ENCODE peak calls at places on chromosomes 7 and 10, in nine cellular contexts. O, H, A, B, Z, P, G, D and W are unnamed samples.

GRCh38 chr10:110168601-110169481 is 38.6 kb upstream of the MXI1 start:
- DNase-seq in O (no peak), H (no peak), A (no peak), B (no peak), Z (no peak), P (no peak), G (no peak), D (no peak), W (no peak)

GRCh38 chr10:25966846-25967245 is 32.8 kb downstream of the MYO3A start:
- DNase-seq in O (no peak), H (no peak), A (peak; percentile 43), B (no peak), Z (no peak), P (no peak), G (no peak), D (no peak), W (no peak)

GRCh38 chr7:130490888-130491771 is 755 bp upstream of the MEST start:
- DNase-seq in O (peak; percentile 16), H (no peak), A (peak; percentile 50), B (peak; percentile 54), Z (no peak), P (peak; percentile 62), G (no peak), D (peak; percentile 77), W (no peak)

GRCh38 chr10:80137031-80137712 is 4.6 kb downstream of the PLAC9 start:
- DNase-seq in O (peak; percentile 93), H (no peak), A (no peak), B (no peak), Z (no peak), P (no peak), G (peak; percentile 73), D (peak; percentile 11), W (peak; percentile 74)

GRCh38 chr7:155763721-155764431 is 48.4 kb downstream of the SHH start:
- DNase-seq in O (no peak), H (no peak), A (peak; percentile 16), B (peak; percentile 80), Z (no peak), P (peak; percentile 96), G (no peak), D (no peak), W (peak; percentile 65)

GRCh38 chr10:101817542-101818118 is 614 bp downstream of the OGA start:
- DNase-seq in O (peak; percentile 97), H (peak; percentile 46), A (peak; percentile 97), B (peak; percentile 96), Z (peak; percentile 95), P (peak; percentile 98), G (peak; percentile 85), D (peak; percentile 74), W (peak; percentile 98)

GRCh38 chr10:14749051-14749809 is 25.5 kb downstream of the FAM107B start:
- DNase-seq in O (no peak), H (no peak), A (no peak), B (no peak), Z (peak; percentile 41), P (no peak), G (no peak), D (no peak), W (no peak)

GRCh38 chr7:127674361-127674760 is 22.4 kb downstream of the SND1 start:
- DNase-seq in O (peak; percentile 40), H (no peak), A (peak; percentile 11), B (no peak), Z (no peak), P (no peak), G (no peak), D (no peak), W (peak; percentile 29)

GRCh38 chr7:131115340-131115739 is 212.3 kb upstream of the MKLN1 start:
- DNase-seq in O (no peak), H (no peak), A (no peak), B (no peak), Z (no peak), P (no peak), G (no peak), D (no peak), W (no peak)

GRCh38 chr7:24793982-24794648 is 36.9 kb upstream of the GSDME start:
- DNase-seq in O (no peak), H (no peak), A (no peak), B (no peak), Z (no peak), P (no peak), G (no peak), D (no peak), W (no peak)

GRCh38 chr10:29144126-29144525 is 144.7 kb upstream of the LYZL1 start:
- DNase-seq in O (no peak), H (no peak), A (peak; percentile 40), B (no peak), Z (no peak), P (peak; percentile 50), G (no peak), D (no peak), W (no peak)

GRCh38 chr10:49374740-49375139 is 21.1 kb downstream of the DRGX start:
- DNase-seq in O (no peak), H (no peak), A (no peak), B (no peak), Z (no peak), P (no peak), G (no peak), D (no peak), W (no peak)

GRCh38 chr10:58023341-58024073 is 244.2 kb downstream of the IPMK start:
- DNase-seq in O (peak; percentile 76), H (peak; percentile 96), A (peak; percentile 94), B (peak; percentile 92), Z (no peak), P (peak; percentile 85), G (peak; percentile 83), D (no peak), W (peak; percentile 75)

GRCh38 chr7:77824636-77825035 is 26.1 kb downstream of the PHTF2 start:
- DNase-seq in O (no peak), H (no peak), A (no peak), B (no peak), Z (no peak), P (no peak), G (no peak), D (no peak), W (no peak)

GRCh38 chr10:13670311-13670710 is 83.5 kb downstream of the PRPF18 start:
- DNase-seq in O (no peak), H (no peak), A (no peak), B (no peak), Z (no peak), P (no peak), G (no peak), D (peak; percentile 52), W (no peak)

GRCh38 chr7:8259586-8260222 is 2.3 kb downstream of the ICA1 start:
- DNase-seq in O (no peak), H (no peak), A (no peak), B (no peak), Z (no peak), P (no peak), G (no peak), D (no peak), W (no peak)
- H3K4me3 ChIP-seq in O (no peak overlapping the region), H (no peak overlapping the region), A (no peak overlapping the region), B (no peak overlapping the region), Z (no peak overlapping the region), P (no peak overlapping the region), G (no peak overlapping the region), D (no peak overlapping the region), W (no peak overlapping the region)

GRCh38 chr10:78424721-78425120 is 391.1 kb downstream of the RPS24 start:
- DNase-seq in O (no peak), H (no peak), A (no peak), B (no peak), Z (no peak), P (peak; percentile 47), G (no peak), D (peak; percentile 23), W (no peak)
- TF ChIP-seq CTCF in O (peak; percentile 25), H (peak; percentile 49), A (peak; percentile 36), B (peak; percentile 33), Z (peak; percentile 40), P (peak; percentile 64), G (peak; percentile 38), D (peak; percentile 47), W (no peak)

GRCh38 chr7:4681922-4682620 is at the start of gene FOXK1:
- DNase-seq in O (peak; percentile 61), H (no peak), A (peak; percentile 65), B (peak; percentile 59), Z (peak; percentile 67), P (peak; percentile 74), G (no peak), D (peak; percentile 89), W (peak; percentile 92)

GRCh38 chr7:4683043-4683883 is 1.2 kb downstream of the FOXK1 start:
- DNase-seq in O (no peak), H (no peak), A (no peak), B (no peak), Z (peak; percentile 68), P (no peak), G (no peak), D (no peak), W (no peak)

GRCh38 chr7:4682621-4683042 is 537 bp downstream of the FOXK1 start:
- DNase-seq in O (peak; percentile 39), H (no peak), A (peak; percentile 60), B (peak; percentile 53), Z (peak; percentile 46), P (peak; percentile 77), G (no peak), D (no peak), W (peak; percentile 27)

GRCh38 chr7:4683884-4684565 is 1.9 kb downstream of the FOXK1 start:
- DNase-seq in O (peak; percentile 69), H (peak; percentile 78), A (peak; percentile 72), B (peak; percentile 63), Z (peak; percentile 72), P (peak; percentile 77), G (no peak), D (no peak), W (peak; percentile 89)

DNA sequence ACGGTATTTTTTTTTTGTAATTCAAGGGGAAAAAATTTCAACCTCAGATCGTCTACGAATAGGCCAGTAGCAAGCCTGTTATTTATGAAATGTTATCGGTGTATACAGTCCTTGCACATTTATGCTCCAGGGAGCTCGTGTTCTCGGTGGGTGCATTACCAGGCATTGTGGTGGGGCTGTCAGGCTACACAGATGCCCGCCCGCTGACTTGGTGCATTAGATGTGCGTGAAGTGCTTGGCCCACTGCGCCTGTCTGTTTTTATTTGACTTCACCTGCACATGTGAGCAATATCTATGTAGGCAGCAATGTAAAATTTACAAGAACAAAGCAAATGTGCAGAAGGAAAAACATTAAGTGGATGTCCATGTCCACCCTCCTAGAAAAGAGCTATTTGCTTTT is 2.7 kb downstream of the FOXK1 start:
- DNase-seq in O (no peak), H (no peak), A (no peak), B (no peak), Z (no peak), P (no peak), G (no peak), D (no peak), W (no peak)
- H3K4me3 ChIP-seq in O (peak overlapping the region; percentile 90), H (peak overlapping the region; percentile 96), A (peak overlapping the region; percentile 45), B (peak overlapping the region; percentile 93), Z (no peak overlapping the region), P (peak overlapping the region; percentile 12), G (peak overlapping the region; percentile 81), D (no peak overlapping the region), W (peak overlapping the region; percentile 77)

GRCh38 chr7:80147543-80148376 is 13.1 kb downstream of the GNAI1 start:
- DNase-seq in O (peak; percentile 90), H (no peak), A (peak; percentile 91), B (peak; percentile 74), Z (no peak), P (peak; percentile 94), G (no peak), D (no peak), W (peak; percentile 83)
- TF ChIP-seq CTCF in O (no peak), H (no peak), A (no peak), B (no peak), Z (no peak), P (no peak), G (no peak), D (no peak), W (no peak)